ENCODE peak calls at places on chromosomes 2 and 18, in nine cellular contexts. V, J, C, B, L, Q, X, U and K are unnamed samples.

GRCh38 chr2:174246944-174247381 is 1.4 kb downstream of the OLA1 start:
- DNase-seq in B (no peak), V (peak), X (no peak), Q (no peak), L (no peak), J (no peak), U (no peak), C (peak), K (no peak)

GRCh38 chr18:58202406-58202730 is 158.3 kb downstream of the NEDD4L start:
- DNase-seq in C (no peak), J (no peak), B (peak), U (no peak), V (peak), Q (no peak), X (no peak), L (no peak), K (no peak)

GRCh38 chr2:204645018-204645775 is 99.9 kb downstream of the PARD3B start:
- DNase-seq in V (peak), X (no peak), U (no peak), C (peak), B (no peak), L (no peak), J (no peak), Q (no peak), K (no peak)

GRCh38 chr2:149136111-149136510 is 97.6 kb downstream of the LYPD6B start:
- DNase-seq in C (no peak), Q (no peak), U (no peak), L (no peak), B (no peak), J (no peak), V (no peak), X (no peak), K (no peak)

GRCh38 chr18:31500161-31500688 is 2.2 kb downstream of the DSG2 start:
- DNase-seq in U (no peak), Q (no peak), V (no peak), X (no peak), B (no peak), J (no peak), L (peak), C (peak), K (no peak)

GRCh38 chr2:68057658-68058396 is 5.0 kb downstream of the C1D start:
- DNase-seq in L (no peak), U (no peak), V (peak), X (no peak), B (no peak), J (no peak), C (no peak), Q (no peak), K (no peak)

GRCh38 chr2:213500881-213501280 is 216.6 kb downstream of the SPAG16 start:
- DNase-seq in V (peak), J (no peak), L (no peak), B (no peak), X (no peak), U (no peak), Q (no peak), C (no peak), K (no peak)

GRCh38 chr2:33204945-33205344 is 258.2 kb downstream of the LTBP1 start:
- DNase-seq in X (no peak), V (no peak), L (no peak), Q (no peak), J (no peak), U (peak), B (no peak), C (no peak), K (no peak)

GRCh38 chr2:43083710-43084698 is 142.4 kb downstream of the ZFP36L2 start:
- DNase-seq in Q (no peak), L (no peak), V (peak), X (peak), U (no peak), B (no peak), C (no peak), J (peak), K (peak)

GRCh38 chr2:118940486-118941120 is 1.4 kb upstream of the MARCO start:
- DNase-seq in U (no peak), C (no peak), B (no peak), Q (no peak), L (no peak), J (no peak), X (no peak), V (no peak), K (no peak)

GRCh38 chr2:69306612-69306896 is 80.5 kb downstream of the GFPT1 start:
- DNase-seq in L (no peak), B (no peak), C (no peak), V (no peak), J (no peak), X (no peak), U (no peak), Q (no peak), K (no peak)

GRCh38 chr2:11416191-11416590 is 49.8 kb downstream of the E2F6 start:
- DNase-seq in B (no peak), V (no peak), J (peak), Q (no peak), X (no peak), U (no peak), L (no peak), C (no peak), K (no peak)

GRCh38 chr2:130824492-130825061 is 12.1 kb upstream of the ARHGEF4 start:
- DNase-seq in C (peak), V (peak), Q (peak), B (peak), U (no peak), J (no peak), X (peak), L (peak), K (peak)

GRCh38 chr18:45464619-45465018 is 150.7 kb upstream of the SLC14A2 start:
- DNase-seq in L (no peak), B (peak), U (peak), V (no peak), C (peak), X (no peak), J (no peak), Q (no peak), K (no peak)